ENCODE peak calls at places on chromosomes 4 and X, in nine cellular contexts. Q, N, F, L, Z, I, R, J and W are unnamed samples.
A peak's percentile ranks its signal among the peaks of the same experiment; 100 is the strongest.

GRCh38 chrX:108270739-108271396 is 167.4 kb downstream of the COL4A6 start:
- DNase-seq in F (peak; percentile 1), J (no peak), Q (no peak), I (no peak), R (no peak), Z (no peak), L (peak; percentile 58), N (no peak), W (no peak)

GRCh38 chrX:68354869-68355628 is 78.2 kb downstream of the OPHN1 start:
- DNase-seq in Z (no peak), I (no peak), L (no peak), Q (no peak), R (no peak), J (no peak), F (no peak), N (no peak), W (no peak)

GRCh38 chrX:103250977-103251376 is 4.0 kb downstream of the TCEAL8 start:
- DNase-seq in L (no peak), Q (no peak), R (no peak), N (no peak), J (no peak), F (no peak), I (no peak), Z (no peak), W (no peak)

GRCh38 chr4:42327323-42327722 is 70.0 kb upstream of the SHISA3 start:
- DNase-seq in I (no peak), Q (no peak), L (no peak), J (no peak), R (no peak), F (no peak), Z (no peak), N (no peak), W (no peak)

GRCh38 chrX:29490606-29491005 is 724.8 kb upstream of the MAGEB2 start:
- DNase-seq in Z (no peak), L (no peak), F (no peak), J (no peak), Q (no peak), I (no peak), N (no peak), R (no peak), W (no peak)

GRCh38 chr4:153364061-153364460 is 19.6 kb downstream of the MND1 start:
- DNase-seq in Z (no peak), Q (no peak), J (no peak), R (no peak), N (no peak), I (no peak), L (no peak), F (no peak), W (no peak)

GRCh38 chr4:150242820-150243458 is 164.7 kb downstream of the DCLK2 start:
- DNase-seq in F (peak; percentile 25), Q (no peak), I (peak; percentile 74), J (no peak), N (no peak), Z (no peak), R (peak; percentile 46), L (peak; percentile 25), W (no peak)

GRCh38 chrX:151713859-151714258 is 2.0 kb upstream of the FATE1 start:
- DNase-seq in R (peak; percentile 20), N (no peak), F (peak; percentile 29), Q (no peak), I (peak; percentile 48), L (peak; percentile 54), Z (no peak), J (no peak), W (no peak)

GRCh38 chrX:152733261-152733975 is at the start of the genes CSAG1 and MAGEA12:
- DNase-seq in F (no peak), Z (no peak), J (no peak), Q (no peak), R (no peak), N (no peak), I (peak; percentile 81), L (no peak), W (no peak)

GRCh38 chr4:36385951-36386561 is 104.6 kb downstream of the DTHD1 start:
- DNase-seq in J (no peak), Z (no peak), R (no peak), F (peak; percentile 45), L (peak; percentile 78), I (no peak), N (no peak), Q (no peak), W (no peak)

GRCh38 chrX:331145-331771 is 12.7 kb upstream of the GTPBP6 start:
- DNase-seq in Q (no peak), R (no peak), I (peak; percentile 69), Z (no peak), L (peak; percentile 56), N (peak; percentile 46), F (no peak), J (no peak), W (no peak)

GRCh38 chrX:40945366-40945713 is 139.9 kb upstream of the USP9X start:
- DNase-seq in J (no peak), I (no peak), Z (peak; percentile 35), L (peak; percentile 30), N (no peak), R (no peak), F (no peak), Q (no peak), W (no peak)

GRCh38 chr4:140861359-140862181 is 105.4 kb upstream of the TBC1D9 start:
- DNase-seq in L (peak; percentile 73), Z (peak; percentile 82), F (peak; percentile 53), N (no peak), J (no peak), I (peak; percentile 47), R (peak; percentile 70), Q (peak; percentile 49), W (peak; percentile 32)

GRCh38 chr4:158255727-158256324 is 45.5 kb downstream of the TMEM144 start:
- DNase-seq in F (no peak), Q (no peak), N (no peak), L (peak; percentile 36), J (no peak), I (peak; percentile 34), Z (peak; percentile 20), R (no peak), W (no peak)

GRCh38 chr4:6767341-6767724 is 15.2 kb upstream of the KIAA0232 start:
- DNase-seq in R (no peak), F (no peak), Q (no peak), L (no peak), J (no peak), I (no peak), Z (no peak), N (peak; percentile 20), W (no peak)

GRCh38 chrX:72123471-72124185 is 8.1 kb downstream of the RTL5 start:
- DNase-seq in R (peak; percentile 45), N (peak; percentile 68), L (peak; percentile 80), I (no peak), Z (no peak), J (no peak), F (no peak), Q (no peak), W (no peak)

GRCh38 chr4:185839770-185840169 is 27.8 kb upstream of the SORBS2 start:
- DNase-seq in R (no peak), Q (no peak), L (no peak), N (no peak), F (no peak), J (no peak), Z (no peak), I (no peak), W (no peak)

GRCh38 chrX:105228602-105229001 is 8.1 kb upstream of the TEX13A start:
- DNase-seq in I (no peak), F (no peak), J (no peak), Q (no peak), L (no peak), R (no peak), Z (no peak), N (no peak), W (no peak)

GRCh38 chr4:3514806-3515421 is 17.3 kb downstream of the LRPAP1 start:
- DNase-seq in Q (no peak), L (no peak), I (no peak), Z (no peak), F (no peak), N (peak; percentile 47), J (no peak), R (no peak), W (no peak)
- TF ChIP-seq CTCF in Q (no peak), L (peak; percentile 25), I (peak; percentile 30), Z (peak; percentile 23), F (peak; percentile 48), N (no peak), J (no peak), R (peak; percentile 44), W (peak; percentile 26)

GRCh38 chrX:31988975-31989374 is 917.1 kb upstream of the FTHL17 start:
- DNase-seq in L (no peak), I (no peak), F (no peak), R (no peak), Z (no peak), N (no peak), Q (no peak), J (no peak), W (no peak)
- TF ChIP-seq CTCF in L (no peak), I (no peak), F (no peak), R (no peak), Z (no peak), N (no peak), Q (no peak), J (no peak), W (no peak)

GRCh38 chr4:182174979-182175378 is 68.2 kb upstream of the TENM3 start:
- DNase-seq in I (no peak), F (no peak), R (no peak), N (no peak), J (no peak), Z (no peak), L (no peak), Q (no peak), W (no peak)

GRCh38 chr4:182177166-182177565 is 66.0 kb upstream of the TENM3 start:
- DNase-seq in Z (no peak), Q (no peak), I (no peak), L (no peak), F (no peak), J (no peak), N (no peak), R (no peak), W (no peak)

GRCh38 chr4:182179105-182179504 is 64.1 kb upstream of the TENM3 start:
- DNase-seq in N (no peak), R (no peak), J (no peak), F (no peak), Q (no peak), L (no peak), I (peak; percentile 45), Z (no peak), W (no peak)

GRCh38 chr4:182175788-182176519 is 67.2 kb upstream of the TENM3 start:
- DNase-seq in N (no peak), J (no peak), Z (no peak), I (no peak), R (no peak), L (no peak), F (no peak), Q (no peak), W (no peak)

GRCh38 chr4:182179751-182180150 is 63.5 kb upstream of the TENM3 start:
- DNase-seq in R (no peak), I (no peak), Z (no peak), N (no peak), Q (no peak), J (no peak), F (no peak), L (no peak), W (no peak)
- TF ChIP-seq CTCF in R (no peak), I (no peak), Z (no peak), N (no peak), Q (no peak), J (no peak), F (no peak), L (no peak), W (no peak)

DNA sequence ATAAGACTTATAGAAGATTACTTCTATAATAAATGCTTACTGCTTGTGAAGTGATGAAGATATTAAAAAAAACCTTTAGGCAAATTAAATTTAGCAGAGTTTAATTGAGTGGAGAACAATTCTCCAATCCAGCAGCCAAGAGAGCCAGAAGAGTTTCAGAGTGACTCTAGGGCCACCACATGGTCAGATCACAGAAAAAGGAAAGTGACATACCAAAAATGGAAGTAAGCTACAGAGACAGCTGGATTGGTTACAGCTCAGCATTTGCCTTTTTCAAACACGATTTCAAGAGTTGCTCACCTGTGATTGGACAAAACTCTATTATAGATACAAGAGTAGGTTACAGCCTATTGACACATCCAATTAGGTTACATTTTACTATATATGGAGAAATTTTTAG is 79.0 kb upstream of the TRAM1L1 start:
- DNase-seq in R (no peak), J (no peak), N (no peak), L (peak; percentile 16), F (no peak), Q (no peak), Z (no peak), I (no peak), W (no peak)
- TF ChIP-seq CTCF in R (no peak), J (no peak), N (no peak), L (no peak), F (no peak), Q (no peak), Z (no peak), I (no peak), W (no peak)